ENCODE peak calls at places on chromosomes 7 and 10, in ten cellular contexts. One of them, this sample, is unnamed.

GRCh38 chr10:61621538-61622150 is 41.1 kb upstream of the CABCOCO1 start:
- DNase-seq in activated CD8-positive, alpha-beta memory T cell treated with anti-CD3 and anti-CD28 coated beads for 24 hours: no peak
- DNase-seq in kidney: no peak
- DNase-seq in T-helper 9 cell: no peak
- DNase-seq in activated T-cell treated with anti-CD3 and anti-CD28 coated beads for 1 hour: no peak
- DNase-seq in NCI-H460: no peak
- DNase-seq in EL: no peak
- DNase-seq in astrocyte of the cerebellum: no peak
- DNase-seq in ascending aorta: no peak
- DNase-seq in stimulated activated CD8-positive, alpha-beta memory T cell treated with anti-CD3 and anti-CD28 coated beads, Interleukin-4, amount 100 ng/mL, for 48 hours: no peak
- DNase-seq in this sample: peak

GRCh38 chr10:131937832-131938231 is 37.0 kb downstream of the PPP2R2D start:
- DNase-seq in ascending aorta: peak
- DNase-seq in activated CD8-positive, alpha-beta memory T cell treated with anti-CD3 and anti-CD28 coated beads for 24 hours: no peak
- DNase-seq in stimulated activated CD8-positive, alpha-beta memory T cell treated with anti-CD3 and anti-CD28 coated beads, Interleukin-4, amount 100 ng/mL, for 48 hours: no peak
- DNase-seq in kidney: no peak
- DNase-seq in T-helper 9 cell: no peak
- DNase-seq in activated T-cell treated with anti-CD3 and anti-CD28 coated beads for 1 hour: no peak
- DNase-seq in EL: no peak
- DNase-seq in astrocyte of the cerebellum: no peak
- DNase-seq in NCI-H460: no peak
- DNase-seq in this sample: no peak

GRCh38 chr10:79367421-79368189 is 20.3 kb downstream of the PPIF start:
- DNase-seq in NCI-H460: no peak
- DNase-seq in T-helper 9 cell: no peak
- DNase-seq in stimulated activated CD8-positive, alpha-beta memory T cell treated with anti-CD3 and anti-CD28 coated beads, Interleukin-4, amount 100 ng/mL, for 48 hours: no peak
- DNase-seq in activated T-cell treated with anti-CD3 and anti-CD28 coated beads for 1 hour: no peak
- DNase-seq in astrocyte of the cerebellum: no peak
- DNase-seq in EL: peak
- DNase-seq in ascending aorta: no peak
- DNase-seq in kidney: no peak
- DNase-seq in activated CD8-positive, alpha-beta memory T cell treated with anti-CD3 and anti-CD28 coated beads for 24 hours: no peak
- DNase-seq in this sample: no peak

GRCh38 chr7:101919363-101920115 is 102.1 kb downstream of the CUX1 start:
- DNase-seq in stimulated activated CD8-positive, alpha-beta memory T cell treated with anti-CD3 and anti-CD28 coated beads, Interleukin-4, amount 100 ng/mL, for 48 hours: no peak
- DNase-seq in astrocyte of the cerebellum: no peak
- DNase-seq in NCI-H460: no peak
- DNase-seq in EL: no peak
- DNase-seq in activated T-cell treated with anti-CD3 and anti-CD28 coated beads for 1 hour: no peak
- DNase-seq in T-helper 9 cell: no peak
- DNase-seq in activated CD8-positive, alpha-beta memory T cell treated with anti-CD3 and anti-CD28 coated beads for 24 hours: no peak
- DNase-seq in ascending aorta: no peak
- DNase-seq in kidney: peak
- DNase-seq in this sample: no peak

GRCh38 chr7:628041-628763 is 98.3 kb upstream of the DNAAF5 start:
- DNase-seq in stimulated activated CD8-positive, alpha-beta memory T cell treated with anti-CD3 and anti-CD28 coated beads, Interleukin-4, amount 100 ng/mL, for 48 hours: no peak
- DNase-seq in activated CD8-positive, alpha-beta memory T cell treated with anti-CD3 and anti-CD28 coated beads for 24 hours: no peak
- DNase-seq in astrocyte of the cerebellum: no peak
- DNase-seq in NCI-H460: no peak
- DNase-seq in EL: no peak
- DNase-seq in T-helper 9 cell: no peak
- DNase-seq in activated T-cell treated with anti-CD3 and anti-CD28 coated beads for 1 hour: no peak
- DNase-seq in ascending aorta: no peak
- DNase-seq in kidney: peak
- DNase-seq in this sample: no peak

GRCh38 chr10:44427479-44427878 is 42.6 kb upstream of the CXCL12 start:
- DNase-seq in activated T-cell treated with anti-CD3 and anti-CD28 coated beads for 1 hour: no peak
- DNase-seq in kidney: no peak
- DNase-seq in astrocyte of the cerebellum: no peak
- DNase-seq in T-helper 9 cell: no peak
- DNase-seq in stimulated activated CD8-positive, alpha-beta memory T cell treated with anti-CD3 and anti-CD28 coated beads, Interleukin-4, amount 100 ng/mL, for 48 hours: no peak
- DNase-seq in NCI-H460: no peak
- DNase-seq in activated CD8-positive, alpha-beta memory T cell treated with anti-CD3 and anti-CD28 coated beads for 24 hours: no peak
- DNase-seq in ascending aorta: peak
- DNase-seq in EL: no peak
- DNase-seq in this sample: no peak

GRCh38 chr10:91891285-91892001 is 17.8 kb downstream of the FGFBP3 start:
- DNase-seq in activated T-cell treated with anti-CD3 and anti-CD28 coated beads for 1 hour: no peak
- DNase-seq in astrocyte of the cerebellum: no peak
- DNase-seq in activated CD8-positive, alpha-beta memory T cell treated with anti-CD3 and anti-CD28 coated beads for 24 hours: no peak
- DNase-seq in T-helper 9 cell: no peak
- DNase-seq in kidney: no peak
- DNase-seq in EL: peak
- DNase-seq in ascending aorta: no peak
- DNase-seq in stimulated activated CD8-positive, alpha-beta memory T cell treated with anti-CD3 and anti-CD28 coated beads, Interleukin-4, amount 100 ng/mL, for 48 hours: no peak
- DNase-seq in NCI-H460: peak
- DNase-seq in this sample: no peak

GRCh38 chr10:34835908-34836558 is 20.9 kb upstream of the PARD3 start:
- DNase-seq in activated T-cell treated with anti-CD3 and anti-CD28 coated beads for 1 hour: no peak
- DNase-seq in astrocyte of the cerebellum: no peak
- DNase-seq in activated CD8-positive, alpha-beta memory T cell treated with anti-CD3 and anti-CD28 coated beads for 24 hours: no peak
- DNase-seq in kidney: no peak
- DNase-seq in T-helper 9 cell: no peak
- DNase-seq in stimulated activated CD8-positive, alpha-beta memory T cell treated with anti-CD3 and anti-CD28 coated beads, Interleukin-4, amount 100 ng/mL, for 48 hours: no peak
- DNase-seq in ascending aorta: no peak
- DNase-seq in EL: no peak
- DNase-seq in NCI-H460: no peak
- DNase-seq in this sample: no peak

GRCh38 chr10:24900888-24901685 is 51.3 kb downstream of the PRTFDC1 start:
- DNase-seq in T-helper 9 cell: no peak
- DNase-seq in kidney: no peak
- DNase-seq in activated CD8-positive, alpha-beta memory T cell treated with anti-CD3 and anti-CD28 coated beads for 24 hours: no peak
- DNase-seq in ascending aorta: no peak
- DNase-seq in EL: no peak
- DNase-seq in stimulated activated CD8-positive, alpha-beta memory T cell treated with anti-CD3 and anti-CD28 coated beads, Interleukin-4, amount 100 ng/mL, for 48 hours: no peak
- DNase-seq in activated T-cell treated with anti-CD3 and anti-CD28 coated beads for 1 hour: no peak
- DNase-seq in astrocyte of the cerebellum: no peak
- DNase-seq in NCI-H460: no peak
- DNase-seq in this sample: no peak

GRCh38 chr7:73717025-73717807 is 2.3 kb downstream of the STX1A start:
- DNase-seq in NCI-H460: no peak
- DNase-seq in astrocyte of the cerebellum: no peak
- DNase-seq in kidney: no peak
- DNase-seq in activated CD8-positive, alpha-beta memory T cell treated with anti-CD3 and anti-CD28 coated beads for 24 hours: no peak
- DNase-seq in ascending aorta: no peak
- DNase-seq in activated T-cell treated with anti-CD3 and anti-CD28 coated beads for 1 hour: no peak
- DNase-seq in T-helper 9 cell: no peak
- DNase-seq in stimulated activated CD8-positive, alpha-beta memory T cell treated with anti-CD3 and anti-CD28 coated beads, Interleukin-4, amount 100 ng/mL, for 48 hours: no peak
- DNase-seq in EL: no peak
- DNase-seq in this sample: no peak

GRCh38 chr10:9193120-9193519 is 1138.6 kb downstream of the GATA3 start:
- DNase-seq in stimulated activated CD8-positive, alpha-beta memory T cell treated with anti-CD3 and anti-CD28 coated beads, Interleukin-4, amount 100 ng/mL, for 48 hours: no peak
- DNase-seq in astrocyte of the cerebellum: no peak
- DNase-seq in NCI-H460: no peak
- DNase-seq in kidney: no peak
- DNase-seq in activated T-cell treated with anti-CD3 and anti-CD28 coated beads for 1 hour: no peak
- DNase-seq in EL: no peak
- DNase-seq in T-helper 9 cell: no peak
- DNase-seq in activated CD8-positive, alpha-beta memory T cell treated with anti-CD3 and anti-CD28 coated beads for 24 hours: no peak
- DNase-seq in ascending aorta: no peak
- DNase-seq in this sample: no peak

GRCh38 chr7:135160098-135160857 is 10.2 kb downstream of the CYREN start:
- DNase-seq in activated CD8-positive, alpha-beta memory T cell treated with anti-CD3 and anti-CD28 coated beads for 24 hours: no peak
- DNase-seq in stimulated activated CD8-positive, alpha-beta memory T cell treated with anti-CD3 and anti-CD28 coated beads, Interleukin-4, amount 100 ng/mL, for 48 hours: no peak
- DNase-seq in astrocyte of the cerebellum: no peak
- DNase-seq in activated T-cell treated with anti-CD3 and anti-CD28 coated beads for 1 hour: no peak
- DNase-seq in kidney: no peak
- DNase-seq in EL: peak
- DNase-seq in ascending aorta: no peak
- DNase-seq in T-helper 9 cell: no peak
- DNase-seq in NCI-H460: no peak
- DNase-seq in this sample: peak

GRCh38 chr7:140640727-140641531 is at the start of gene DENND2A:
- DNase-seq in activated T-cell treated with anti-CD3 and anti-CD28 coated beads for 1 hour: no peak
- DNase-seq in stimulated activated CD8-positive, alpha-beta memory T cell treated with anti-CD3 and anti-CD28 coated beads, Interleukin-4, amount 100 ng/mL, for 48 hours: no peak
- DNase-seq in astrocyte of the cerebellum: no peak
- DNase-seq in EL: peak
- DNase-seq in kidney: peak
- DNase-seq in ascending aorta: no peak
- DNase-seq in T-helper 9 cell: no peak
- DNase-seq in NCI-H460: no peak
- DNase-seq in activated CD8-positive, alpha-beta memory T cell treated with anti-CD3 and anti-CD28 coated beads for 24 hours: no peak
- DNase-seq in this sample: no peak

GRCh38 chr10:416091-416515 is 273.4 kb downstream of the DIP2C start:
- DNase-seq in NCI-H460: no peak
- DNase-seq in stimulated activated CD8-positive, alpha-beta memory T cell treated with anti-CD3 and anti-CD28 coated beads, Interleukin-4, amount 100 ng/mL, for 48 hours: no peak
- DNase-seq in activated T-cell treated with anti-CD3 and anti-CD28 coated beads for 1 hour: no peak
- DNase-seq in EL: no peak
- DNase-seq in activated CD8-positive, alpha-beta memory T cell treated with anti-CD3 and anti-CD28 coated beads for 24 hours: no peak
- DNase-seq in ascending aorta: no peak
- DNase-seq in kidney: no peak
- DNase-seq in T-helper 9 cell: no peak
- DNase-seq in astrocyte of the cerebellum: no peak
- DNase-seq in this sample: no peak

GRCh38 chr10:77291596-77292505 is 345.8 kb downstream of the KCNMA1 start:
- DNase-seq in NCI-H460: no peak
- DNase-seq in EL: peak
- DNase-seq in activated CD8-positive, alpha-beta memory T cell treated with anti-CD3 and anti-CD28 coated beads for 24 hours: no peak
- DNase-seq in astrocyte of the cerebellum: no peak
- DNase-seq in activated T-cell treated with anti-CD3 and anti-CD28 coated beads for 1 hour: no peak
- DNase-seq in kidney: no peak
- DNase-seq in T-helper 9 cell: no peak
- DNase-seq in stimulated activated CD8-positive, alpha-beta memory T cell treated with anti-CD3 and anti-CD28 coated beads, Interleukin-4, amount 100 ng/mL, for 48 hours: no peak
- DNase-seq in ascending aorta: peak
- DNase-seq in this sample: no peak

GRCh38 chr7:107982918-107983389 is 20.0 kb downstream of the LAMB1 start:
- DNase-seq in activated T-cell treated with anti-CD3 and anti-CD28 coated beads for 1 hour: no peak
- DNase-seq in EL: no peak
- DNase-seq in T-helper 9 cell: no peak
- DNase-seq in ascending aorta: no peak
- DNase-seq in stimulated activated CD8-positive, alpha-beta memory T cell treated with anti-CD3 and anti-CD28 coated beads, Interleukin-4, amount 100 ng/mL, for 48 hours: no peak
- DNase-seq in kidney: no peak
- DNase-seq in NCI-H460: no peak
- DNase-seq in activated CD8-positive, alpha-beta memory T cell treated with anti-CD3 and anti-CD28 coated beads for 24 hours: no peak
- DNase-seq in astrocyte of the cerebellum: no peak
- DNase-seq in this sample: no peak

GRCh38 chr7:144391823-144392255 is 11.7 kb downstream of the NOBOX start:
- DNase-seq in activated T-cell treated with anti-CD3 and anti-CD28 coated beads for 1 hour: no peak
- DNase-seq in T-helper 9 cell: no peak
- DNase-seq in astrocyte of the cerebellum: peak
- DNase-seq in ascending aorta: no peak
- DNase-seq in EL: peak
- DNase-seq in kidney: no peak
- DNase-seq in stimulated activated CD8-positive, alpha-beta memory T cell treated with anti-CD3 and anti-CD28 coated beads, Interleukin-4, amount 100 ng/mL, for 48 hours: no peak
- DNase-seq in NCI-H460: peak
- DNase-seq in activated CD8-positive, alpha-beta memory T cell treated with anti-CD3 and anti-CD28 coated beads for 24 hours: peak
- DNase-seq in this sample: peak

GRCh38 chr7:104973909-104974415 is 40.0 kb upstream of the KMT2E start:
- DNase-seq in NCI-H460: no peak
- DNase-seq in astrocyte of the cerebellum: peak
- DNase-seq in activated CD8-positive, alpha-beta memory T cell treated with anti-CD3 and anti-CD28 coated beads for 24 hours: no peak
- DNase-seq in T-helper 9 cell: no peak
- DNase-seq in EL: peak
- DNase-seq in stimulated activated CD8-positive, alpha-beta memory T cell treated with anti-CD3 and anti-CD28 coated beads, Interleukin-4, amount 100 ng/mL, for 48 hours: no peak
- DNase-seq in activated T-cell treated with anti-CD3 and anti-CD28 coated beads for 1 hour: no peak
- DNase-seq in kidney: no peak
- DNase-seq in ascending aorta: no peak
- DNase-seq in this sample: no peak

GRCh38 chr7:95980073-95980655 is 207.8 kb downstream of the DYNC1I1 start:
- DNase-seq in astrocyte of the cerebellum: no peak
- DNase-seq in activated T-cell treated with anti-CD3 and anti-CD28 coated beads for 1 hour: no peak
- DNase-seq in kidney: no peak
- DNase-seq in ascending aorta: no peak
- DNase-seq in T-helper 9 cell: no peak
- DNase-seq in stimulated activated CD8-positive, alpha-beta memory T cell treated with anti-CD3 and anti-CD28 coated beads, Interleukin-4, amount 100 ng/mL, for 48 hours: no peak
- DNase-seq in EL: no peak
- DNase-seq in NCI-H460: no peak
- DNase-seq in activated CD8-positive, alpha-beta memory T cell treated with anti-CD3 and anti-CD28 coated beads for 24 hours: no peak
- DNase-seq in this sample: no peak

GRCh38 chr10:34905200-34905927 is 90.3 kb upstream of the PARD3 start:
- DNase-seq in activated T-cell treated with anti-CD3 and anti-CD28 coated beads for 1 hour: no peak
- DNase-seq in kidney: no peak
- DNase-seq in ascending aorta: no peak
- DNase-seq in stimulated activated CD8-positive, alpha-beta memory T cell treated with anti-CD3 and anti-CD28 coated beads, Interleukin-4, amount 100 ng/mL, for 48 hours: no peak
- DNase-seq in astrocyte of the cerebellum: no peak
- DNase-seq in NCI-H460: no peak
- DNase-seq in EL: no peak
- DNase-seq in T-helper 9 cell: no peak
- DNase-seq in activated CD8-positive, alpha-beta memory T cell treated with anti-CD3 and anti-CD28 coated beads for 24 hours: no peak
- DNase-seq in this sample: no peak

GRCh38 chr7:142053988-142054387 is 57.5 kb upstream of the MGAM2 start:
- DNase-seq in activated T-cell treated with anti-CD3 and anti-CD28 coated beads for 1 hour: no peak
- DNase-seq in kidney: no peak
- DNase-seq in NCI-H460: no peak
- DNase-seq in T-helper 9 cell: no peak
- DNase-seq in EL: peak
- DNase-seq in ascending aorta: peak
- DNase-seq in activated CD8-positive, alpha-beta memory T cell treated with anti-CD3 and anti-CD28 coated beads for 24 hours: no peak
- DNase-seq in stimulated activated CD8-positive, alpha-beta memory T cell treated with anti-CD3 and anti-CD28 coated beads, Interleukin-4, amount 100 ng/mL, for 48 hours: no peak
- DNase-seq in astrocyte of the cerebellum: peak
- DNase-seq in this sample: no peak

GRCh38 chr7:74365320-74366022 is 76.3 kb downstream of the CLIP2 start:
- DNase-seq in activated T-cell treated with anti-CD3 and anti-CD28 coated beads for 1 hour: no peak
- DNase-seq in stimulated activated CD8-positive, alpha-beta memory T cell treated with anti-CD3 and anti-CD28 coated beads, Interleukin-4, amount 100 ng/mL, for 48 hours: no peak
- DNase-seq in activated CD8-positive, alpha-beta memory T cell treated with anti-CD3 and anti-CD28 coated beads for 24 hours: no peak
- DNase-seq in kidney: peak
- DNase-seq in ascending aorta: peak
- DNase-seq in astrocyte of the cerebellum: peak
- DNase-seq in T-helper 9 cell: no peak
- DNase-seq in NCI-H460: peak
- DNase-seq in EL: peak
- DNase-seq in this sample: peak

GRCh38 chr7:467393-467828 is 52.2 kb downstream of the PDGFA start:
- DNase-seq in T-helper 9 cell: no peak
- DNase-seq in activated T-cell treated with anti-CD3 and anti-CD28 coated beads for 1 hour: no peak
- DNase-seq in kidney: peak
- DNase-seq in ascending aorta: no peak
- DNase-seq in astrocyte of the cerebellum: no peak
- DNase-seq in activated CD8-positive, alpha-beta memory T cell treated with anti-CD3 and anti-CD28 coated beads for 24 hours: no peak
- DNase-seq in stimulated activated CD8-positive, alpha-beta memory T cell treated with anti-CD3 and anti-CD28 coated beads, Interleukin-4, amount 100 ng/mL, for 48 hours: no peak
- DNase-seq in EL: no peak
- DNase-seq in NCI-H460: no peak
- DNase-seq in this sample: no peak

GRCh38 chr10:79268717-79269116 is 78.6 kb upstream of the PPIF start:
- DNase-seq in activated CD8-positive, alpha-beta memory T cell treated with anti-CD3 and anti-CD28 coated beads for 24 hours: no peak
- DNase-seq in EL: peak
- DNase-seq in astrocyte of the cerebellum: no peak
- DNase-seq in T-helper 9 cell: no peak
- DNase-seq in stimulated activated CD8-positive, alpha-beta memory T cell treated with anti-CD3 and anti-CD28 coated beads, Interleukin-4, amount 100 ng/mL, for 48 hours: no peak
- DNase-seq in kidney: no peak
- DNase-seq in ascending aorta: no peak
- DNase-seq in NCI-H460: no peak
- DNase-seq in activated T-cell treated with anti-CD3 and anti-CD28 coated beads for 1 hour: no peak
- DNase-seq in this sample: no peak

GRCh38 chr7:42096681-42097637 is 140.1 kb downstream of the GLI3 start:
- DNase-seq in T-helper 9 cell: no peak
- DNase-seq in ascending aorta: no peak
- DNase-seq in stimulated activated CD8-positive, alpha-beta memory T cell treated with anti-CD3 and anti-CD28 coated beads, Interleukin-4, amount 100 ng/mL, for 48 hours: no peak
- DNase-seq in EL: no peak
- DNase-seq in NCI-H460: no peak
- DNase-seq in astrocyte of the cerebellum: peak
- DNase-seq in activated T-cell treated with anti-CD3 and anti-CD28 coated beads for 1 hour: no peak
- DNase-seq in kidney: no peak
- DNase-seq in activated CD8-positive, alpha-beta memory T cell treated with anti-CD3 and anti-CD28 coated beads for 24 hours: no peak
- DNase-seq in this sample: no peak

GRCh38 chr7:29115753-29116152 is 30.6 kb downstream of the CPVL start:
- DNase-seq in astrocyte of the cerebellum: no peak
- DNase-seq in stimulated activated CD8-positive, alpha-beta memory T cell treated with anti-CD3 and anti-CD28 coated beads, Interleukin-4, amount 100 ng/mL, for 48 hours: no peak
- DNase-seq in activated T-cell treated with anti-CD3 and anti-CD28 coated beads for 1 hour: no peak
- DNase-seq in EL: no peak
- DNase-seq in NCI-H460: no peak
- DNase-seq in activated CD8-positive, alpha-beta memory T cell treated with anti-CD3 and anti-CD28 coated beads for 24 hours: no peak
- DNase-seq in kidney: no peak
- DNase-seq in ascending aorta: no peak
- DNase-seq in T-helper 9 cell: no peak
- DNase-seq in this sample: no peak

GRCh38 chr10:17805921-17806577 is 3.1 kb upstream of the MRC1 start:
- DNase-seq in NCI-H460: no peak
- DNase-seq in activated CD8-positive, alpha-beta memory T cell treated with anti-CD3 and anti-CD28 coated beads for 24 hours: peak
- DNase-seq in EL: peak
- DNase-seq in T-helper 9 cell: no peak
- DNase-seq in kidney: no peak
- DNase-seq in activated T-cell treated with anti-CD3 and anti-CD28 coated beads for 1 hour: no peak
- DNase-seq in ascending aorta: no peak
- DNase-seq in stimulated activated CD8-positive, alpha-beta memory T cell treated with anti-CD3 and anti-CD28 coated beads, Interleukin-4, amount 100 ng/mL, for 48 hours: peak
- DNase-seq in astrocyte of the cerebellum: no peak
- DNase-seq in this sample: no peak

GRCh38 chr7:36475011-36475342 is 85.3 kb downstream of the ANLN start:
- DNase-seq in activated CD8-positive, alpha-beta memory T cell treated with anti-CD3 and anti-CD28 coated beads for 24 hours: no peak
- DNase-seq in astrocyte of the cerebellum: no peak
- DNase-seq in stimulated activated CD8-positive, alpha-beta memory T cell treated with anti-CD3 and anti-CD28 coated beads, Interleukin-4, amount 100 ng/mL, for 48 hours: no peak
- DNase-seq in activated T-cell treated with anti-CD3 and anti-CD28 coated beads for 1 hour: no peak
- DNase-seq in kidney: no peak
- DNase-seq in EL: no peak
- DNase-seq in ascending aorta: no peak
- DNase-seq in NCI-H460: no peak
- DNase-seq in T-helper 9 cell: no peak
- DNase-seq in this sample: no peak